ENCODE peak calls at places on chromosomes 3 and 15, in seven cellular contexts. Y, O, F, L, R, H and T are unnamed samples.

GRCh38 chr15:88788036-88788435 is 15.2 kb upstream of the ACAN start:
- DNase-seq in Y (no peak), O (no peak), F (no peak), L (no peak), R (no peak), H (no peak), T (no peak)

GRCh38 chr3:10434938-10435336 is 70.4 kb downstream of the ATP2B2 start:
- DNase-seq in Y (no peak), O (no peak), F (no peak), L (no peak), R (no peak), H (no peak), T (no peak)

GRCh38 chr3:46706771-46707582 is 5.8 kb downstream of the TMIE start:
- DNase-seq in Y (no peak), O (peak), F (no peak), L (no peak), R (no peak), H (peak), T (no peak)

GRCh38 chr3:18301781-18302180 is 123.4 kb downstream of the SATB1 start:
- DNase-seq in Y (no peak), O (no peak), F (no peak), L (no peak), R (no peak), H (no peak), T (no peak)

GRCh38 chr15:40310001-40310959 is 2.5 kb upstream of the PLCB2 start:
- DNase-seq in Y (peak), O (no peak), F (peak), L (no peak), R (no peak), H (peak), T (peak)

GRCh38 chr3:195900426-195901355 is 7.7 kb downstream of the TNK2 start:
- DNase-seq in Y (no peak), O (no peak), F (peak), L (peak), R (no peak), H (peak), T (no peak)

GRCh38 chr15:31328425-31328998 is 1.9 kb downstream of the KLF13 start:
- DNase-seq in Y (no peak), O (no peak), F (no peak), L (no peak), R (peak), H (no peak), T (peak)

GRCh38 chr15:72970965-72971746 is 81.1 kb upstream of the NEO1 start:
- DNase-seq in Y (peak), O (no peak), F (no peak), L (no peak), R (no peak), H (no peak), T (no peak)

GRCh38 chr3:134353171-134353825 is 20.9 kb downstream of the AMOTL2 start:
- DNase-seq in Y (no peak), O (no peak), F (no peak), L (no peak), R (no peak), H (peak), T (no peak)

GRCh38 chr3:102225407-102226132 is 209.2 kb upstream of the ZPLD1 start:
- DNase-seq in Y (no peak), O (no peak), F (peak), L (no peak), R (peak), H (no peak), T (no peak)

GRCh38 chr3:170038434-170039110 is 777 bp downstream of the GPR160 start:
- DNase-seq in Y (peak), O (no peak), F (peak), L (no peak), R (no peak), H (peak), T (peak)

GRCh38 chr3:193673845-193674244 is 80.8 kb downstream of the OPA1 start:
- DNase-seq in Y (no peak), O (no peak), F (peak), L (no peak), R (no peak), H (no peak), T (peak)

GRCh38 chr15:101011582-101011981 is 92.4 kb downstream of the LRRK1 start:
- DNase-seq in Y (no peak), O (no peak), F (no peak), L (no peak), R (no peak), H (no peak), T (no peak)

GRCh38 chr3:97884724-97885123 is 62.9 kb downstream of the CRYBG3 start:
- DNase-seq in Y (no peak), O (no peak), F (no peak), L (no peak), R (no peak), H (no peak), T (no peak)

GRCh38 chr15:75069301-75069925 is 46.0 kb downstream of the PPCDC start:
- DNase-seq in Y (no peak), O (no peak), F (peak), L (no peak), R (no peak), H (peak), T (no peak)

GRCh38 chr3:70550723-70551319 is 238.4 kb upstream of the MDFIC2 start:
- DNase-seq in Y (peak), O (peak), F (peak), L (no peak), R (no peak), H (peak), T (peak)

GRCh38 chr3:17233398-17233800 is 348.6 kb downstream of the PLCL2 start:
- DNase-seq in Y (peak), O (no peak), F (peak), L (no peak), R (peak), H (no peak), T (peak)

GRCh38 chr3:194404365-194405140 is 5.5 kb upstream of the GP5 start:
- DNase-seq in Y (peak), O (no peak), F (peak), L (no peak), R (peak), H (no peak), T (peak)

GRCh38 chr15:52780172-52780980 is 9.8 kb downstream of the ONECUT1 start:
- DNase-seq in Y (peak), O (no peak), F (peak), L (no peak), R (peak), H (peak), T (peak)

GRCh38 chr3:58471025-58471887 is 20.6 kb upstream of the KCTD6 start:
- DNase-seq in Y (peak), O (no peak), F (peak), L (peak), R (peak), H (no peak), T (no peak)

GRCh38 chr15:58546066-58546591 is 114.3 kb downstream of the LIPC start:
- DNase-seq in Y (no peak), O (no peak), F (no peak), L (no peak), R (no peak), H (peak), T (no peak)

GRCh38 chr3:170690133-170690981 is 104.5 kb upstream of the SLC7A14 start:
- DNase-seq in Y (peak), O (no peak), F (peak), L (no peak), R (peak), H (peak), T (peak)

GRCh38 chr3:170908235-170909116 is at the start of gene EIF5A2:
- DNase-seq in Y (peak), O (peak), F (peak), L (peak), R (peak), H (peak), T (peak)

GRCh38 chr3:168269019-168269418 is 173.3 kb upstream of the GOLIM4 start:
- DNase-seq in Y (no peak), O (no peak), F (no peak), L (no peak), R (no peak), H (no peak), T (no peak)

GRCh38 chr3:8742921-8743605 is 9.5 kb downstream of the CAV3 start:
- DNase-seq in Y (no peak), O (peak), F (no peak), L (no peak), R (peak), H (no peak), T (no peak)

GRCh38 chr3:165855581-165855980 is 18.4 kb upstream of the BCHE start:
- DNase-seq in Y (no peak), O (no peak), F (no peak), L (peak), R (peak), H (no peak), T (no peak)

GRCh38 chr3:14001136-14001535 is 121.3 kb upstream of the WNT7A start:
- DNase-seq in Y (no peak), O (no peak), F (no peak), L (no peak), R (peak), H (no peak), T (no peak)

GRCh38 chr15:78035861-78036476 is 41.5 kb downstream of the TBC1D2B start:
- DNase-seq in Y (no peak), O (no peak), F (no peak), L (no peak), R (no peak), H (no peak), T (no peak)

GRCh38 chr3:71444028-71444860 is 139.3 kb downstream of the FOXP1 start:
- DNase-seq in Y (no peak), O (no peak), F (peak), L (no peak), R (peak), H (peak), T (peak)

GRCh38 chr15:36313881-36314280 is 265.5 kb upstream of the CDIN1 start:
- DNase-seq in Y (no peak), O (no peak), F (no peak), L (no peak), R (no peak), H (no peak), T (no peak)

GRCh38 chr15:26866298-26867198 is at the start of gene GABRA5:
- DNase-seq in Y (peak), O (no peak), F (no peak), L (peak), R (no peak), H (no peak), T (peak)

GRCh38 chr3:107946700-107947099 is 144.1 kb downstream of the CD47 start:
- DNase-seq in Y (no peak), O (no peak), F (no peak), L (no peak), R (no peak), H (no peak), T (no peak)

GRCh38 chr3:193768069-193768391 is 175.0 kb downstream of the OPA1 start:
- DNase-seq in Y (no peak), O (no peak), F (no peak), L (no peak), R (no peak), H (no peak), T (no peak)

GRCh38 chr15:25905140-25905539 is 42.0 kb upstream of the ATP10A start:
- DNase-seq in Y (no peak), O (no peak), F (no peak), L (no peak), R (peak), H (peak), T (no peak)

GRCh38 chr15:61685513-61685912 is 374.7 kb downstream of the VPS13C start:
- DNase-seq in Y (no peak), O (no peak), F (no peak), L (no peak), R (no peak), H (no peak), T (no peak)

GRCh38 chr15:31379577-31379976 is 52.9 kb downstream of the KLF13 start:
- DNase-seq in Y (no peak), O (no peak), F (no peak), L (no peak), R (no peak), H (no peak), T (no peak)

GRCh38 chr3:88220126-88220525 is 70.4 kb downstream of the C3orf38 start:
- DNase-seq in Y (no peak), O (no peak), F (no peak), L (no peak), R (no peak), H (no peak), T (no peak)

GRCh38 chr3:88221726-88222125 is 72.0 kb downstream of the C3orf38 start:
- DNase-seq in Y (no peak), O (no peak), F (no peak), L (no peak), R (no peak), H (no peak), T (no peak)

GRCh38 chr3:88222343-88222742 is 72.6 kb downstream of the C3orf38 start:
- DNase-seq in Y (no peak), O (no peak), F (no peak), L (no peak), R (no peak), H (no peak), T (no peak)

GRCh38 chr3:88219138-88219792 is 69.5 kb downstream of the C3orf38 start:
- DNase-seq in Y (peak), O (no peak), F (peak), L (no peak), R (peak), H (no peak), T (peak)
- TF ChIP-seq CTCF in Y (peak), O (peak), F (peak), L (peak), R (peak), H (peak), T (no peak)

DNA sequence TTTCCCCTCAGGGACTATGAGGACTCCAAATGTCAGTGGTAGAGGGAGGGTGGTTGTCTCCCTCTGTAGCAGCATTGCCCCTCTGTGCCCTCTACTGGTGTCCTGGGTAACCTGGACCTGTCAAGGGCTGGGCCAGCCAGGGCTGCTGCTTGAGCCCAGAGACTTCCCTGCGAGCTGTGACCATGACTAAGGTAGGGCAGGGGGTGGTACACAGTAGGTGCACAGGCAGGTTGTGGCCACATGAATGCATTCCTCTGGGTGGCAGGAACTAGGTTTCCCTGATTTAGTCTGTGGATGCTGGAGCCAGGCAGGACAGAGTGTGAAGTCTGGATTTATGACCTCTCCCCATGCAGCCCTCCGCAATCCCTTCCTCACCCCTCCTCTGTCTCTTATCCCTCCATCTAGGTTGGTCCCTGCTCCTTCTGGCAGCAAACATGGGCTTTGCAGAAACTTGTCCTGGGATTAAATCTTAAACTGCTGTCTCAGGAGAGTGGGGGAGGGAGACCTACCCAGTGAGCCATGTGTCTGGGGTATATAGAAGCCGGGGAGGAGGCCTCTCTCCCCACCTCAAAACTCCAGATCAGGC is 8.7 kb upstream of the SEMA3F start:
- DNase-seq in Y (no peak), O (no peak), F (no peak), L (no peak), R (no peak), H (no peak), T (no peak)
- TF ChIP-seq CTCF in Y (no peak), O (no peak), F (no peak), L (peak), R (no peak), H (no peak), T (no peak)

GRCh38 chr15:65085207-65085753 is 8.7 kb downstream of the KBTBD13 start:
- DNase-seq in Y (no peak), O (peak), F (no peak), L (no peak), R (no peak), H (peak), T (no peak)

GRCh38 chr15:65087411-65087810 is 10.9 kb downstream of the KBTBD13 start:
- DNase-seq in Y (no peak), O (no peak), F (no peak), L (no peak), R (no peak), H (no peak), T (no peak)

GRCh38 chr15:65085990-65086679 is 9.6 kb downstream of the KBTBD13 start:
- DNase-seq in Y (peak), O (peak), F (peak), L (no peak), R (peak), H (no peak), T (peak)

GRCh38 chr15:65087873-65088642 is 11.5 kb downstream of the KBTBD13 start:
- DNase-seq in Y (no peak), O (peak), F (no peak), L (no peak), R (no peak), H (no peak), T (no peak)

GRCh38 chr15:65086680-65087111 is 10.2 kb downstream of the KBTBD13 start:
- DNase-seq in Y (no peak), O (peak), F (no peak), L (no peak), R (no peak), H (peak), T (no peak)
- TF ChIP-seq CTCF in Y (peak), O (no peak), F (no peak), L (peak), R (no peak), H (no peak), T (peak)

GRCh38 chr3:100089802-100090668 is 24.3 kb downstream of the FILIP1L start:
- DNase-seq in Y (no peak), O (no peak), F (no peak), L (no peak), R (peak), H (no peak), T (peak)
- TF ChIP-seq CTCF in Y (peak), O (peak), F (peak), L (peak), R (no peak), H (peak), T (peak)